ENCODE peak calls at places on chromosomes 11 and 22, in eight cellular contexts. V is neural crest cell; H is naive B cell; E is ureter; S is activated CD8-positive, alpha-beta memory T cell treated with anti-CD3 and anti-CD28 coated beads for 24 hours; B is stimulated activated naive CD8-positive, alpha-beta T cell treated with anti-CD3 and anti-CD28 coated beads, Interleukin-15, amount 100 ng/mL, for 72 hours; J is Right ventricle myocardium inferior; C is NCI-H345. M is an unnamed sample.

GRCh38 chr11:111870113-111870512 is 1.3 kb downstream of the ALG9 start:
- DNase-seq in V (no peak), H (no peak), E (no peak), S (no peak), B (no peak), J (no peak), C (no peak), M (no peak)

GRCh38 chr11:16605440-16605970 is 132.9 kb upstream of the C11orf58 start:
- DNase-seq in V (peak; percentile 40), H (no peak), E (peak; percentile 45), S (no peak), B (peak; percentile 21), J (peak; percentile 64), C (peak; percentile 60), M (no peak)

GRCh38 chr11:83292709-83293435 is 6.7 kb upstream of the CCDC90B start:
- DNase-seq in V (peak; percentile 32), H (peak; percentile 30), E (no peak), S (no peak), B (peak; percentile 22), J (no peak), C (peak; percentile 56), M (peak; percentile 41)

GRCh38 chr11:104487035-104487775 is 323.3 kb upstream of the PDGFD start:
- DNase-seq in V (no peak), H (no peak), E (no peak), S (no peak), B (no peak), J (no peak), C (peak; percentile 3), M (no peak)

GRCh38 chr22:22558972-22559603 is at the start of gene PRAME:
- DNase-seq in V (peak; percentile 80), H (peak; percentile 60), E (no peak), S (peak; percentile 87), B (peak; percentile 84), J (peak; percentile 69), C (peak; percentile 54), M (no peak)

GRCh38 chr22:28950567-28951411 is 67.4 kb downstream of the ZNRF3 start:
- DNase-seq in V (no peak), H (no peak), E (no peak), S (no peak), B (no peak), J (no peak), C (no peak), M (no peak)

GRCh38 chr11:45383229-45383628 is 97.1 kb upstream of the SYT13 start:
- DNase-seq in V (no peak), H (no peak), E (no peak), S (no peak), B (no peak), J (no peak), C (no peak), M (no peak)

GRCh38 chr22:19663286-19663815 is 51.0 kb upstream of the SEPTIN5 start:
- DNase-seq in V (no peak), H (no peak), E (peak; percentile 73), S (no peak), B (no peak), J (peak; percentile 75), C (no peak), M (no peak)

GRCh38 chr11:130427581-130428211 is 713 bp downstream of the ADAMTS8 start:
- DNase-seq in V (peak; percentile 43), H (no peak), E (no peak), S (no peak), B (peak; percentile 15), J (peak; percentile 62), C (no peak), M (no peak)

GRCh38 chr22:36329217-36330078 is 58.3 kb downstream of the MYH9 start:
- DNase-seq in V (no peak), H (no peak), E (peak; percentile 91), S (peak; percentile 91), B (peak; percentile 65), J (peak; percentile 81), C (no peak), M (peak; percentile 94)

GRCh38 chr11:77506857-77507256 is 33.0 kb upstream of the PAK1 start:
- DNase-seq in V (no peak), H (no peak), E (no peak), S (no peak), B (no peak), J (no peak), C (peak; percentile 28), M (peak; percentile 71)

GRCh38 chr11:118320515-118320914 is 16.0 kb downstream of the CD3E start:
- DNase-seq in V (no peak), H (no peak), E (no peak), S (no peak), B (no peak), J (no peak), C (no peak), M (no peak)

GRCh38 chr11:6474806-6475500 is 1.2 kb upstream of the TRIM3 start:
- DNase-seq in V (no peak), H (no peak), E (no peak), S (no peak), B (no peak), J (no peak), C (no peak), M (no peak)

GRCh38 chr11:130070109-130070828 is 575 bp downstream of the APLP2 start:
- DNase-seq in V (peak; percentile 37), H (peak; percentile 43), E (peak; percentile 50), S (peak; percentile 77), B (peak; percentile 56), J (peak; percentile 75), C (peak; percentile 47), M (peak; percentile 28)

GRCh38 chr11:100550298-100550697 is 136.8 kb upstream of the ARHGAP42 start:
- DNase-seq in V (no peak), H (no peak), E (no peak), S (no peak), B (no peak), J (no peak), C (no peak), M (no peak)

GRCh38 chr22:30195245-30196140 is 51.1 kb downstream of the LIF start:
- DNase-seq in V (no peak), H (no peak), E (no peak), S (peak; percentile 33), B (no peak), J (no peak), C (no peak), M (no peak)

GRCh38 chr11:22626573-22627239 is 1.1 kb upstream of the FANCF start:
- DNase-seq in V (no peak), H (peak; percentile 29), E (no peak), S (no peak), B (no peak), J (no peak), C (no peak), M (no peak)

GRCh38 chr11:117816151-117816741 is 8.3 kb downstream of the FXYD2 start:
- DNase-seq in V (peak; percentile 59), H (no peak), E (no peak), S (no peak), B (no peak), J (peak; percentile 22), C (peak; percentile 74), M (no peak)

GRCh38 chr11:34427171-34427805 is 11.4 kb upstream of the CAT start:
- DNase-seq in V (no peak), H (no peak), E (no peak), S (no peak), B (no peak), J (no peak), C (no peak), M (no peak)

GRCh38 chr11:3723014-3723708 is 52.0 kb upstream of the CHRNA10 start:
- DNase-seq in V (no peak), H (no peak), E (no peak), S (no peak), B (no peak), J (no peak), C (no peak), M (no peak)

GRCh38 chr22:17443413-17444203 is 74.3 kb downstream of the CECR2 start:
- DNase-seq in V (no peak), H (no peak), E (no peak), S (no peak), B (no peak), J (no peak), C (no peak), M (no peak)

GRCh38 chr22:38162881-38163843 is 18.5 kb downstream of the PLA2G6 start:
- DNase-seq in V (no peak), H (peak; percentile 29), E (no peak), S (no peak), B (no peak), J (no peak), C (no peak), M (no peak)

GRCh38 chr11:78981153-78981552 is 406.5 kb upstream of the NARS2 start:
- DNase-seq in V (no peak), H (no peak), E (no peak), S (no peak), B (no peak), J (no peak), C (no peak), M (no peak)

GRCh38 chr11:61787928-61788491 is 4.4 kb downstream of the TMEM258 start:
- DNase-seq in V (peak; percentile 37), H (no peak), E (no peak), S (no peak), B (no peak), J (peak; percentile 23), C (no peak), M (no peak)

GRCh38 chr11:70233511-70233919 is 30.4 kb downstream of the FADD start:
- DNase-seq in V (no peak), H (no peak), E (no peak), S (no peak), B (no peak), J (no peak), C (no peak), M (no peak)

GRCh38 chr11:91350931-91351330 is 873.7 kb upstream of the FAT3 start:
- DNase-seq in V (no peak), H (no peak), E (no peak), S (no peak), B (no peak), J (no peak), C (no peak), M (no peak)

GRCh38 chr11:65311197-65311631 is 3.5 kb upstream of the CDC42EP2 start:
- DNase-seq in V (no peak), H (no peak), E (no peak), S (no peak), B (no peak), J (peak; percentile 82), C (no peak), M (no peak)

GRCh38 chr22:19666663-19667593 is 47.4 kb upstream of the SEPTIN5 start:
- DNase-seq in V (no peak), H (no peak), E (no peak), S (no peak), B (no peak), J (no peak), C (no peak), M (no peak)

GRCh38 chr22:50548046-50548912 is 2.6 kb downstream of the KLHDC7B start:
- DNase-seq in V (no peak), H (peak; percentile 46), E (no peak), S (peak; percentile 89), B (peak; percentile 64), J (no peak), C (no peak), M (no peak)

GRCh38 chr11:78795862-78796261 is 221.2 kb upstream of the NARS2 start:
- DNase-seq in V (no peak), H (no peak), E (no peak), S (no peak), B (no peak), J (no peak), C (no peak), M (no peak)

GRCh38 chr11:69576069-69576782 is 64.7 kb upstream of the CCND1 start:
- DNase-seq in V (no peak), H (no peak), E (no peak), S (no peak), B (no peak), J (no peak), C (no peak), M (no peak)

GRCh38 chr22:17265649-17266248 is 46.5 kb upstream of the ADA2 start:
- DNase-seq in V (no peak), H (no peak), E (no peak), S (no peak), B (no peak), J (no peak), C (no peak), M (no peak)

GRCh38 chr11:84626256-84626655 is 1000.9 kb downstream of the DLG2 start:
- DNase-seq in V (no peak), H (no peak), E (no peak), S (no peak), B (no peak), J (no peak), C (no peak), M (no peak)

GRCh38 chr11:75625970-75626691 is 42.7 kb downstream of the MAP6 start:
- DNase-seq in V (no peak), H (no peak), E (no peak), S (no peak), B (no peak), J (no peak), C (no peak), M (no peak)

M was measured in prostate gland.